ENCODE peak calls at places on chromosomes 11 and 22, in four cellular contexts. V, D, R and J are unnamed samples.

GRCh38 chr11:15920856-15921629 is 435.3 kb downstream of the SOX6 start:
- DNase-seq in V (no peak), D (peak), R (no peak), J (no peak)

GRCh38 chr11:30131535-30131934 is 99.3 kb upstream of the FSHB start:
- DNase-seq in V (no peak), D (peak), R (peak), J (no peak)

GRCh38 chr22:27748355-27749168 is 53.0 kb downstream of the MN1 start:
- DNase-seq in V (no peak), D (peak), R (peak), J (no peak)

GRCh38 chr11:119885861-119886567 is 157.0 kb upstream of the NECTIN1 start:
- DNase-seq in V (peak), D (no peak), R (no peak), J (no peak)

GRCh38 chr11:12090761-12091261 is 19.6 kb upstream of the MICAL2 start:
- DNase-seq in V (no peak), D (peak), R (no peak), J (no peak)

GRCh38 chr22:22787151-22787550 is 100.5 kb upstream of the IGLL5 start:
- DNase-seq in V (no peak), D (no peak), R (no peak), J (no peak)

GRCh38 chr22:39745789-39746188 is 147.8 kb downstream of the ENTHD1 start:
- DNase-seq in V (no peak), D (no peak), R (no peak), J (no peak)

GRCh38 chr22:36824655-36825054 is 7.8 kb upstream of the PVALB start:
- DNase-seq in V (no peak), D (no peak), R (no peak), J (no peak)

GRCh38 chr11:12377106-12377823 is at the start of gene PARVA:
- DNase-seq in V (no peak), D (peak), R (peak), J (no peak)

GRCh38 chr11:44134625-44135024 is 39.1 kb downstream of the EXT2 start:
- DNase-seq in V (no peak), D (no peak), R (no peak), J (no peak)